ENCODE peak calls at places on chromosome 12, in eight cellular contexts. B, A, V, X, U, W, P and R are unnamed samples.

GRCh38 chr12:55728185-55728931 is 451 bp downstream of the CD63 start:
- DNase-seq in P (peak), A (peak), X (peak), W (no peak), U (peak), B (no peak), V (peak), R (peak)

GRCh38 chr12:124543052-124543590 is 24.3 kb downstream of the NCOR2 start:
- DNase-seq in V (no peak), W (no peak), A (no peak), X (no peak), B (no peak), P (no peak), U (peak), R (peak)

GRCh38 chr12:82883396-82884360 is 197.0 kb downstream of the TMTC2 start:
- DNase-seq in W (no peak), X (no peak), U (no peak), P (peak), V (no peak), B (no peak), A (no peak), R (no peak)

GRCh38 chr12:50232771-50233209 is 50.5 kb downstream of the LIMA1 start:
- DNase-seq in B (no peak), V (no peak), X (no peak), U (no peak), P (no peak), W (no peak), A (no peak), R (no peak)

GRCh38 chr12:49671051-49671765 is 36.0 kb downstream of the FMNL3 start:
- DNase-seq in P (no peak), U (peak), V (no peak), X (no peak), W (no peak), B (no peak), A (no peak), R (peak)

GRCh38 chr12:68317047-68317667 is 15.0 kb downstream of the MDM1 start:
- DNase-seq in B (no peak), W (peak), A (peak), X (no peak), P (peak), U (peak), V (peak), R (peak)

GRCh38 chr12:70663838-70664237 is 26.6 kb upstream of the PTPRB start:
- DNase-seq in P (no peak), W (no peak), V (no peak), U (no peak), B (no peak), A (no peak), X (no peak), R (no peak)

GRCh38 chr12:18461738-18462137 is 200.4 kb downstream of the PIK3C2G start:
- DNase-seq in V (no peak), X (no peak), B (no peak), A (no peak), P (no peak), W (no peak), U (no peak), R (no peak)

GRCh38 chr12:3041558-3042164 is 35.5 kb upstream of the TSPAN9 start:
- DNase-seq in X (peak), B (peak), P (peak), U (peak), A (peak), V (peak), W (peak), R (peak)

GRCh38 chr12:6228535-6229223 is 28.5 kb downstream of the CD9 start:
- DNase-seq in B (no peak), X (no peak), P (no peak), A (no peak), U (no peak), W (no peak), V (no peak), R (no peak)

GRCh38 chr12:52924764-52925716 is 20.2 kb upstream of the KRT8 start:
- DNase-seq in X (no peak), P (no peak), A (no peak), V (peak), W (no peak), U (no peak), B (peak), R (no peak)

GRCh38 chr12:57332646-57333312 is 81.8 kb upstream of the STAC3 start:
- DNase-seq in X (no peak), U (no peak), V (no peak), A (no peak), P (no peak), W (no peak), B (no peak), R (no peak)

GRCh38 chr12:124024263-124024678 is 51.3 kb downstream of the ZNF664 start:
- DNase-seq in P (no peak), X (no peak), B (no peak), V (peak), U (no peak), A (no peak), W (peak), R (no peak)

GRCh38 chr12:130013771-130014484 is 110.1 kb upstream of the TMEM132D start:
- DNase-seq in A (peak), X (peak), W (peak), B (no peak), V (peak), U (no peak), P (peak), R (peak)

GRCh38 chr12:68236421-68237059 is 10.9 kb upstream of the IL26 start:
- DNase-seq in V (no peak), X (no peak), B (no peak), A (peak), W (no peak), P (no peak), U (peak), R (peak)

GRCh38 chr12:33438890-33439586 is 581 bp downstream of the SYT10 start:
- DNase-seq in W (no peak), P (peak), V (peak), U (no peak), X (peak), A (no peak), B (no peak), R (no peak)

GRCh38 chr12:52699373-52699772 is 4.0 kb downstream of the KRT77 start:
- DNase-seq in B (no peak), V (no peak), W (no peak), A (no peak), X (no peak), P (no peak), U (no peak), R (no peak)

GRCh38 chr12:121709478-121709890 is 3.1 kb upstream of the TMEM120B start:
- DNase-seq in V (peak), X (no peak), P (no peak), B (peak), A (no peak), W (peak), U (no peak), R (no peak)

GRCh38 chr12:121711925-121712461 is 559 bp upstream of the TMEM120B start:
- DNase-seq in B (no peak), X (peak), W (no peak), U (no peak), V (peak), P (peak), A (peak), R (peak)

GRCh38 chr12:121713257-121714155 is 954 bp downstream of the TMEM120B start:
- DNase-seq in A (peak), B (no peak), X (no peak), U (peak), V (no peak), P (no peak), W (no peak), R (peak)

GRCh38 chr12:121715862-121716435 is 3.4 kb downstream of the TMEM120B start:
- DNase-seq in W (no peak), V (no peak), U (no peak), P (no peak), X (no peak), B (no peak), A (no peak), R (no peak)

DNA sequence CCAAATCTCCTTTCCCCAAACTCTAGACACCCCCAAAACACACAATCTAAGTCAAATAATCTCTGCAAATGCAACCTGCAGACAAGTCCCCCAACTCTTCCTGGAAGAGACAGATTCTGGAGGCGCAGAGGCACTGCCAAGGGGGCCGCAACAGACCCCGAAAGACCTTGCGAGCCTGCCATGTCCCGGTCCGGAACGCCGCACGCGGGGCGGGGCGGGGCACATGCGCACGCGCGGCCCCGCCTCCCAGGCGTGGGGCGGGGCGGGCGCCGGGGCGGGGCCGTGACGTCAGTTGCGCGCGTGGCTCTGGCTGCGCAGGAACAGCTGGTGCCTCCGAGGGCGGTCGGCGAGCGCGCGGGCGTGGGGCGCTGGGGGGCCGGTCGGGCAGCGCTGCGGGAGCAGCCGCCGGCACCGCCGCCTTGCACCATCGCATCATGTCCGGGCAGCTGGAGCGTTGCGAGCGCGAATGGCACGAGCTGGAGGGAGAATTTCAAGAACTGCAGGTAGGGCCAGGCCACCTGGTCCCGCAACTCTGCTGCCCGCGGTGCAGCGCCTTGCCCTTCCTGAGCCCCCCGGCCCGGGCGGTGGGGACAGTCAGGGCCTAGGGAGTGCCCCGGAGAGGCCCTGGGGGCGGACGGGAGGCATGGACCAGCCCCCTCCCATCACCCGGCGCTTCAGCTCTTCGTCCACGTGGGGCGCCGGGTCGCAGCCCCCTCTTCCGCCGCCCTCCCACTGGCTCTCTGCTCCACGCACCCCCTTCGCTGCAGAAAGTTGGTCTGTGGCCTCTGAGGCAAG is at the start of gene TMEM120B:
- DNase-seq in P (peak), X (peak), W (no peak), V (peak), A (peak), B (no peak), U (peak), R (peak)
- TF ChIP-seq CTCF in P (peak), X (no peak), W (peak), V (peak), A (peak), B (no peak), U (no peak), R (no peak)

GRCh38 chr12:74547249-74547648 is 9.6 kb downstream of the ATXN7L3B start:
- DNase-seq in A (no peak), U (no peak), P (no peak), X (no peak), V (no peak), B (no peak), W (no peak), R (no peak)

GRCh38 chr12:74552201-74552600 is 14.6 kb downstream of the ATXN7L3B start:
- DNase-seq in X (no peak), V (no peak), A (no peak), U (no peak), W (no peak), P (no peak), B (no peak), R (no peak)
- TF ChIP-seq CTCF in X (no peak), V (no peak), A (peak), U (no peak), W (peak), P (peak), B (no peak), R (no peak)

DNA sequence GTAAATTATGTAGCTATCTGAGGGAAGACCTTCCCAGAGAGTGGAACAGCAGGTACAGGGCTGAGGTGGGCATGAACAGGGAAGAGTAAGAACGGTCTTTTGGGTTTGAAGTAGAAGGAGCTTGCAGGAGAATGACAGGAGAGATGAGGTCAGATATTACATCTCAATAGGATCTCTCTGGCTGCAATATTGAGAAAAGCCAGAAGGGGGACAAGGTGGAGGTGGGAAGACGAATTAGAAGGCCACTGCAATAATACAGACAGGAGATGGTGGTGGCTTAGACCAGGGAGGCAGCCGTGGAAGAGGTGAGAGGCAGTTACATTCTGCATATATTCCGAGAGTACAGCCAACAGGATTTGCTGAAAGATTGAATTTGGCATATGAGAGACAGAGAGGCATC is 310.2 kb downstream of the APAF1 start:
- DNase-seq in W (no peak), B (no peak), U (no peak), A (peak), V (peak), X (peak), P (peak), R (peak)
- TF ChIP-seq CTCF in W (peak), B (peak), U (no peak), A (peak), V (peak), X (peak), P (peak), R (no peak)

DNA sequence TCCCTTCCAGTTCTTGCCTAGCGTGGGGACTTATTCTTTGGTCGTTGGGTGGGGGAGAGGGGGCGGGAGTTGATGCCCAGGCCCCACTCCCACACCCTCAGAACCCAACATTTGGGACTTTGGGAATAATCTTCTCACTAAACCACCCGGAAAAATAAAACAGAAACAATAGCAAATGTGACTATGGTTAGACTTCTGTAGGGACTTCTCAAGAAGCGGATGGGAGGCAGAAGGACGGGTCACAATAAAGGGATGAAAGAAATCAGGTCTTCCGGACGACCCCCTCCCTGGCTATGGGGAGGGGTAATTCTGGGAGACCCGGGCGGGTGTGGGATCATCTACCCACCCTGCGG is 28.5 kb upstream of the SMUG1 start:
- DNase-seq in W (no peak), B (no peak), P (no peak), A (no peak), X (no peak), V (no peak), U (no peak), R (no peak)
- TF ChIP-seq CTCF in W (no peak), B (no peak), P (no peak), A (no peak), X (peak), V (no peak), U (no peak), R (peak)

GRCh38 chr12:15855646-15856045 is 26.5 kb upstream of the STRAP start:
- DNase-seq in U (no peak), P (no peak), B (no peak), A (no peak), W (no peak), V (peak), X (no peak), R (no peak)

GRCh38 chr12:15853877-15854276 is 28.3 kb upstream of the STRAP start:
- DNase-seq in P (no peak), W (no peak), B (no peak), U (no peak), A (no peak), X (no peak), V (no peak), R (no peak)

GRCh38 chr12:15854916-15855315 is 27.3 kb upstream of the STRAP start:
- DNase-seq in P (peak), W (no peak), X (no peak), U (no peak), A (no peak), B (no peak), V (no peak), R (no peak)

GRCh38 chr12:15858348-15858747 is 23.8 kb upstream of the STRAP start:
- DNase-seq in B (no peak), V (no peak), A (no peak), W (no peak), X (no peak), P (peak), U (no peak), R (no peak)

DNA sequence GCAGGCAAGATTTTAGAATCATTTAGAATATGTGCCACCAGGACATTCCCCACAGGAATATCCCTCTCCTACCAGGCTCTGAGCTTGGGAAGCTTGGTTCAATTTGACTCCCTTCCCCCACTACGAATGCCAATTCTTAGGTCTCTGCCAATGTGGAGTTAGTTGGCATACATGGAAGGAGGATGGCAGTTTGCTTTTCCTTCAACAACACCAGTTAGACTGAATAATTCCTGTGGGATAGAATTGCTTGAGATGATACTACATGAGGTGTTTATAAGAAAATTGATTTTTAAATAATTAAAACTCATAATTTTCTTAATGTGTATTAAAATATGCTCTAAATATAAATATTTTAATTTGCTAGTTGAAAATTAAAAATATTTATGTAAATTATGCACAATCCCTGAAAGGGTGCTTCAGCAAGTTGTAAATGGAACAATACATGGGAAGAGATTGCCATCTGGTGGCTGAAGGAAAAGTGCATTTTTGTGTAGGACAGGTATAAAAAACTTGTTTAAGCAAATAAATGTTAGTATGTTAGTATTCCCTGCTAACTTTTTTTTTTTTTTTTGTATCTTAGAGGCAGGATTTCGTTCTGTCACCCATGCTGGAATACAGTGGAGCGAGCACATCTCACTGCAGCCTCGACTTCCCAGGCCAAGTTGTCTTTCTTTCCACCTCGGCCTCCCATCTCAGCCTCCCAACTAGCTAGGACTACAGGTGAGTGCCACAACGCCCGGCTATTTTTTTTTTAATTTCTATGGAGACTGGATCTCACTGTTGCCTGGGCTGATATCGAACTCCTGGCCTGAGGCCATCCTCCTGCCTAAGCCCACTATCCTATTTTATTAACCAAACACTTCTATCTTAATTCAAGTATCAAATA is 25.8 kb upstream of the STRAP start:
- DNase-seq in U (peak), V (peak), X (no peak), W (peak), A (peak), P (peak), B (peak), R (peak)
- TF ChIP-seq CTCF in U (peak), V (peak), X (peak), W (peak), A (peak), P (peak), B (peak), R (peak)

GRCh38 chr12:114853003-114853529 is 169.1 kb upstream of the TBX3 start:
- DNase-seq in P (no peak), A (no peak), B (no peak), V (no peak), X (no peak), W (no peak), U (no peak), R (no peak)

GRCh38 chr12:114855678-114856077 is 171.7 kb upstream of the TBX3 start:
- DNase-seq in P (no peak), A (no peak), X (no peak), V (no peak), B (no peak), W (no peak), U (no peak), R (no peak)

GRCh38 chr12:114860969-114861368 is 177.0 kb upstream of the TBX3 start:
- DNase-seq in U (no peak), A (no peak), W (no peak), V (no peak), P (no peak), B (no peak), X (no peak), R (no peak)

GRCh38 chr12:114863911-114864310 is 179.9 kb upstream of the TBX3 start:
- DNase-seq in U (no peak), B (no peak), P (no peak), W (no peak), A (no peak), V (no peak), X (no peak), R (no peak)

GRCh38 chr12:114858388-114859146 is 174.6 kb upstream of the TBX3 start:
- DNase-seq in V (no peak), W (no peak), X (peak), P (no peak), A (no peak), B (no peak), U (no peak), R (no peak)
- TF ChIP-seq CTCF in V (peak), W (peak), X (peak), P (peak), A (no peak), B (no peak), U (no peak), R (no peak)